ENCODE peak calls at places on chromosomes 3 and 15, in nine cellular contexts. L is PC-9, G is BE2C, T is astrocyte of the spinal cord, C is ovary, S is cardiac muscle cell, N is GM20000, H is dorsolateral prefrontal cortex, M is stomach. E is an unnamed sample.

GRCh38 chr15:65981837-65982696 is 112.8 kb downstream of the RAB11A start:
- DNase-seq in L (peak), G (peak), T (no peak), C (no peak), S (peak), N (peak), H (peak), M (peak), E (peak)

GRCh38 chr15:94666553-94666952 is 435.2 kb downstream of the MCTP2 start:
- DNase-seq in L (no peak), G (no peak), T (no peak), C (no peak), S (no peak), N (no peak), H (no peak), M (no peak), E (no peak)

GRCh38 chr15:73959012-73959581 is 32.8 kb downstream of the LOXL1 start:
- DNase-seq in L (no peak), G (no peak), T (no peak), C (peak), S (no peak), N (no peak), H (no peak), M (no peak), E (no peak)

GRCh38 chr15:68209735-68210408 is 4.7 kb upstream of the CALML4 start:
- DNase-seq in L (no peak), G (no peak), T (no peak), C (no peak), S (no peak), N (peak), H (no peak), M (no peak), E (peak)

GRCh38 chr3:33687406-33688010 is 30.5 kb downstream of the CLASP2 start:
- DNase-seq in L (no peak), G (no peak), T (peak), C (no peak), S (no peak), N (no peak), H (no peak), M (no peak), E (no peak)

GRCh38 chr3:8629151-8630021 is 15.2 kb downstream of the SSUH2 start:
- DNase-seq in L (peak), G (no peak), T (peak), C (no peak), S (no peak), N (peak), H (peak), M (peak), E (no peak)

GRCh38 chr15:29102911-29103824 is 166.5 kb downstream of the NSMCE3 start:
- DNase-seq in L (no peak), G (no peak), T (no peak), C (no peak), S (no peak), N (no peak), H (no peak), M (no peak), E (no peak)

GRCh38 chr15:50210462-50211264 is 28.7 kb downstream of the SLC27A2 start:
- DNase-seq in L (peak), G (no peak), T (no peak), C (no peak), S (no peak), N (no peak), H (no peak), M (peak), E (no peak)

GRCh38 chr15:71485094-71485693 is 325.2 kb upstream of the NR2E3 start:
- DNase-seq in L (no peak), G (no peak), T (peak), C (no peak), S (no peak), N (peak), H (no peak), M (no peak), E (peak)

GRCh38 chr3:115100806-115101205 is 46.3 kb downstream of the ZBTB20 start:
- DNase-seq in L (no peak), G (no peak), T (no peak), C (no peak), S (no peak), N (no peak), H (no peak), M (no peak), E (no peak)

GRCh38 chr15:82146990-82147461 is 101.2 kb upstream of the MEX3B start:
- DNase-seq in L (peak), G (no peak), T (peak), C (no peak), S (no peak), N (no peak), H (no peak), M (no peak), E (no peak)

GRCh38 chr15:37096878-37097568 is 3.3 kb downstream of the MEIS2 start:
- DNase-seq in L (no peak), G (peak), T (peak), C (peak), S (no peak), N (no peak), H (no peak), M (no peak), E (no peak)

GRCh38 chr3:61688307-61688695 is 126.9 kb downstream of the PTPRG start:
- DNase-seq in L (no peak), G (no peak), T (no peak), C (no peak), S (peak), N (no peak), H (no peak), M (no peak), E (no peak)

GRCh38 chr3:177820683-177821316 is 623.5 kb upstream of the TBL1XR1 start:
- DNase-seq in L (no peak), G (no peak), T (peak), C (no peak), S (no peak), N (no peak), H (no peak), M (no peak), E (no peak)

GRCh38 chr3:172102123-172102882 is 62.9 kb downstream of the FNDC3B start:
- DNase-seq in L (no peak), G (no peak), T (no peak), C (no peak), S (no peak), N (no peak), H (no peak), M (no peak), E (no peak)

GRCh38 chr3:173893066-173893465 is 495.5 kb downstream of the NLGN1 start:
- DNase-seq in L (no peak), G (no peak), T (peak), C (no peak), S (no peak), N (no peak), H (no peak), M (no peak), E (no peak)

GRCh38 chr15:58244546-58244945 is 106.4 kb downstream of the AQP9 start:
- DNase-seq in L (no peak), G (no peak), T (no peak), C (no peak), S (no peak), N (no peak), H (no peak), M (no peak), E (no peak)

GRCh38 chr15:58246041-58246440 is 107.9 kb downstream of the AQP9 start:
- DNase-seq in L (no peak), G (no peak), T (no peak), C (no peak), S (no peak), N (no peak), H (no peak), M (no peak), E (no peak)

GRCh38 chr15:58240191-58240932 is 102.2 kb downstream of the AQP9 start:
- DNase-seq in L (no peak), G (no peak), T (no peak), C (no peak), S (no peak), N (no peak), H (no peak), M (no peak), E (no peak)

GRCh38 chr15:58243083-58243482 is 104.9 kb downstream of the AQP9 start:
- DNase-seq in L (no peak), G (peak), T (no peak), C (no peak), S (no peak), N (no peak), H (no peak), M (no peak), E (no peak)

DNA sequence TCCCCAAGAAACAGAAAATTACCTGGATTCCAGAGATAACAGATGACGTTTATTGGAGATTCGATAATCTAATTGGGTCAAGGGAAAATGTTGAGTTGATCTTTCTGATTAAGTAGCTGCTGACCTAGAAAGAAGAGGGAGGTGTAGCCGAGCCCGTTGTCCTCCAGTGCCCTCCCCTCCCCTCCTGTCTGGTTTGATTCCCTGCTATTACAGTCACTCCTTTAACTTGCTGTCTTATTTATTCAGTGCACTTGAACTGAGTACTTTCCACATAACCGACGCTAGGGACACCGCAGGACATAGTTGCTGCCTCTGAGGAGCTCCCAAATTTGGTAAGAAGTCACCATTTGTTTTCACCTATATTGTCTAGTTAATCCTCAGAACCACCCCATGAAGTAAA is 103.7 kb downstream of the AQP9 start:
- DNase-seq in L (no peak), G (no peak), T (no peak), C (no peak), S (peak), N (no peak), H (no peak), M (no peak), E (no peak)
- TF ChIP-seq CTCF in L (no peak), G (no peak), T (peak), C (no peak), S (no peak), N (no peak), H (no peak), M (no peak), E (no peak)

DNA sequence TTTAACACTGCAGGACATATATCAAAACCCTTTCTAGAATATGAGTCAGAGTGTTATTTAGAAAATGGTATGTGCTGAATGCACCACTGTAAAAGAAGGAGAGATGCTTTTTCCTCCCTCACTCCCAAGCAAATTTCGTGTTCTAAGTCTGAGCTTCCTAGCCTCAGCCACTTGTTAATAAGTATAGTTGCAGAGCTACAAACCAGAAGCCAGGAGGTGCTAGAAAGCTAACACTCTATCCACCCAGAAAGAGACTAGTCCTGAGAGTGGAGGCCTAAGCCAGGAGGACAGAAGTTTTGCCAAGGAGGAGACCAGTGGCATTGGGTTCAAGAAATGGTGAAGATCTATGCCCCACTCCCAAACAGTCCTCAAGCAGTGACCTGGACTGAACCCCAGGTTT is 40.5 kb upstream of the GYG1 start:
- DNase-seq in L (no peak), G (no peak), T (peak), C (no peak), S (no peak), N (no peak), H (no peak), M (no peak), E (no peak)
- TF ChIP-seq CTCF in L (peak), G (peak), T (peak), C (no peak), S (peak), N (no peak), H (no peak), M (no peak), E (peak)

DNA sequence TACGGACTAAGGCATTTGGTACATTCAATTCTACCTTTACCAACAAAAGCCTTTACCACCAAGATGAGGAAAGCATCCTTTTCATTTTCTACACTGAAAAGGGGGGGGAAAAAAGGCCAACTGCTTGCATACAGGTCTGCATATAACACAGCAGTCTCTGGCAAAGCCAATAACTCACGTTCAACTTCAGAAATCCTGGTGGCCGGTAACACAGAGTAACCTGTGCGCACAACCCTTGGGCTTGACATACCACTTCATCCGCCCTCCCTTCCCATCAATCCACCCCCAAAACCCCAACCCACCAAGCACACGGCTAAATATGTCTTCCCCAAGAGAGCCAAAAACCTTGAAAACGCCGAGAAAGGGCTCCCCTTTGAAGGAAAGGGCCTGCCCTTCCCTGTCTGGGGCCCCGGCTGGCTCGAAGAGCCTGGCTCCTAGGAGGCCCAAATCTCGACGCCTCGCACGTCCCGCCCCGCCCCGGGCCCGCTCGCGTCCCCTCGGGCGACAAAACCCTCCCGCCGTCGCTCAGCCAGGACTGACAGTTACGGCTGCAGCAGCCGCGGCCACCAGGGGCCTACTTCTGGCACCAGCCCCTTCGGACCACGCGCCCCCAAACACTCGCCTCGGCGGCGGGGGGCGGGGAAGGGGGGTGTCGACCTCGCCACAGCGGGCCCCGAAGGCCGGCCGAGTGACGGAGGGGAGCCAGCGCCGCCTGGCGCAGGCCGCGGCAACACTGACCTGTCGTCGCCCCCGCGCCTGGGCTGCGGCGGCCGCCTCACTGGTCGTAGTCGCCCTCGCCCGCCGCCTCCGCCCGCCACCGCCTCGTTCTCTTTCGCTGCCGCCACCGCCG is 848 bp downstream of the UBE3A start:
- DNase-seq in L (peak), G (peak), T (peak), C (peak), S (peak), N (peak), H (peak), M (peak), E (peak)
- TF ChIP-seq CTCF in L (no peak), G (peak), T (peak), C (no peak), S (peak), N (peak), H (peak), M (no peak), E (peak)

DNA sequence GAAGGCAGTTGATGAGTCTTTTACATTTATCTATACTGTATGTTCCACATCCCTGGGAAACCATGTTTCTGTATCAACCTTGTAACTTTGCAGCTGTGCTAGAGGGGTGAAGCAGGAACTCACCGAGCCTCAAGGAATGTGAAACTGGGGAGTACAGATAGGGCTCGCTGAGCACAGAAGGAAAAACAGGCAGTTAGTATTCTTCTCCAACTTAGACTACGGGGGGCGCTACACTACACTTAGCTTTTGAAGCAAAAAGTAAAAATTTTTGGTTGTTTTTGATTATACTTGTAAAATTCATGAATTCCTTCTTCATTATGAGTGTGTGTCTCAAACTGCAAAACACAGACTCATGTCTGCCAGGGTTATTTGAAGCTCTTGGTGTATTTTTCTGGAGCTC is 132.7 kb upstream of the RGMA start:
- DNase-seq in L (no peak), G (no peak), T (no peak), C (no peak), S (no peak), N (no peak), H (no peak), M (no peak), E (no peak)
- TF ChIP-seq CTCF in L (no peak), G (no peak), T (no peak), C (no peak), S (no peak), N (no peak), H (no peak), M (no peak), E (no peak)